ENCODE peak calls at places on chromosomes 7 and 10, in seven cellular contexts. Y is IMR-90, R is neuronal stem cell, S is mesenchymal stem cell, L is H9, W is H1, X is trophoblast cell. P is an unnamed sample.

GRCh38 chr7:93938293-93938692 is 16.8 kb downstream of the GNG11 start:
- DNase-seq in Y (no peak), R (no peak), S (no peak), L (no peak), W (no peak), X (no peak), P (no peak)

GRCh38 chr7:1567082-1567771 is 2.6 kb downstream of the PSMG3 start:
- DNase-seq in Y (peak), R (no peak), S (peak), L (no peak), W (no peak), X (no peak), P (no peak)

GRCh38 chr7:107212719-107213118 is 43.9 kb downstream of the HBP1 start:
- DNase-seq in Y (no peak), R (no peak), S (no peak), L (no peak), W (no peak), X (no peak), P (no peak)

GRCh38 chr10:118374404-118374803 is 32.3 kb upstream of the FAM204A start:
- DNase-seq in Y (no peak), R (no peak), S (no peak), L (no peak), W (no peak), X (no peak), P (no peak)

GRCh38 chr7:17392846-17393245 is 94.4 kb downstream of the AHR start:
- DNase-seq in Y (peak), R (no peak), S (no peak), L (no peak), W (no peak), X (no peak), P (no peak)

GRCh38 chr10:96292971-96293909 is 11.0 kb upstream of the DNTT start:
- DNase-seq in Y (peak), R (peak), S (peak), L (no peak), W (no peak), X (peak), P (peak)

GRCh38 chr7:13991791-13992620 is 2.5 kb upstream of the ETV1 start:
- DNase-seq in Y (no peak), R (no peak), S (no peak), L (no peak), W (no peak), X (no peak), P (peak)

GRCh38 chr10:154348-154747 is 19.1 kb downstream of the ZMYND11 start:
- DNase-seq in Y (peak), R (no peak), S (peak), L (no peak), W (no peak), X (peak), P (no peak)

GRCh38 chr7:131244259-131244852 is 83.3 kb upstream of the MKLN1 start:
- DNase-seq in Y (peak), R (peak), S (peak), L (peak), W (peak), X (peak), P (peak)

GRCh38 chr10:13719411-13719810 is 132.6 kb downstream of the PRPF18 start:
- DNase-seq in Y (no peak), R (no peak), S (no peak), L (no peak), W (no peak), X (no peak), P (no peak)

GRCh38 chr7:37108615-37109014 is 340.0 kb downstream of the ELMO1 start:
- DNase-seq in Y (no peak), R (no peak), S (no peak), L (no peak), W (no peak), X (no peak), P (no peak)

GRCh38 chr7:130294314-130294713 is 1.4 kb downstream of the CPA4 start:
- DNase-seq in Y (peak), R (no peak), S (peak), L (no peak), W (no peak), X (peak), P (no peak)

GRCh38 chr10:43842072-43842471 is 193.4 kb upstream of the ZNF32 start:
- DNase-seq in Y (no peak), R (no peak), S (no peak), L (no peak), W (no peak), X (no peak), P (no peak)

GRCh38 chr7:158976468-158976848 is 120.1 kb downstream of the DYNC2I1 start:
- DNase-seq in Y (no peak), R (no peak), S (no peak), L (peak), W (no peak), X (no peak), P (peak)

GRCh38 chr7:4211261-4211660 is 470.8 kb upstream of the FOXK1 start:
- DNase-seq in Y (no peak), R (no peak), S (no peak), L (no peak), W (no peak), X (no peak), P (no peak)

GRCh38 chr7:51313276-51314035 is 3.2 kb downstream of the COBL start:
- DNase-seq in Y (no peak), R (no peak), S (no peak), L (no peak), W (no peak), X (no peak), P (no peak)

GRCh38 chr7:96499532-96499931 is 177.6 kb upstream of the SLC25A13 start:
- DNase-seq in Y (no peak), R (no peak), S (no peak), L (no peak), W (no peak), X (no peak), P (no peak)

GRCh38 chr7:14021069-14021468 is 31.6 kb upstream of the ETV1 start:
- DNase-seq in Y (peak), R (no peak), S (peak), L (no peak), W (no peak), X (no peak), P (peak)

GRCh38 chr10:3467052-3467906 is 294.7 kb upstream of the PITRM1 start:
- DNase-seq in Y (peak), R (no peak), S (peak), L (peak), W (peak), X (peak), P (peak)

GRCh38 chr10:57142925-57143576 is 782.0 kb upstream of the ZWINT start:
- DNase-seq in Y (no peak), R (peak), S (no peak), L (peak), W (peak), X (no peak), P (peak)

GRCh38 chr10:132132391-132132841 is 54.3 kb upstream of the DPYSL4 start:
- DNase-seq in Y (no peak), R (no peak), S (no peak), L (no peak), W (no peak), X (no peak), P (no peak)

GRCh38 chr7:27647052-27647451 is 15.6 kb downstream of the HIBADH start:
- DNase-seq in Y (peak), R (no peak), S (peak), L (no peak), W (no peak), X (peak), P (no peak)

GRCh38 chr7:17559388-17559787 is 260.9 kb downstream of the AHR start:
- DNase-seq in Y (peak), R (no peak), S (peak), L (no peak), W (no peak), X (no peak), P (no peak)

GRCh38 chr7:114104035-114104434 is 185.2 kb upstream of the PPP1R3A start:
- DNase-seq in Y (no peak), R (no peak), S (no peak), L (no peak), W (no peak), X (no peak), P (no peak)

GRCh38 chr7:1537631-1538412 is 7.3 kb downstream of the MAFK start:
- DNase-seq in Y (peak), R (peak), S (peak), L (no peak), W (no peak), X (peak), P (peak)

GRCh38 chr7:41107330-41107937 is 595.5 kb downstream of the INHBA start:
- DNase-seq in Y (peak), R (no peak), S (no peak), L (no peak), W (no peak), X (peak), P (peak)

GRCh38 chr10:119541459-119542356 is 811 bp downstream of the RGS10 start:
- DNase-seq in Y (no peak), R (no peak), S (peak), L (no peak), W (no peak), X (peak), P (no peak)

GRCh38 chr7:153224890-153225289 is 465.3 kb downstream of the ACTR3B start:
- DNase-seq in Y (no peak), R (no peak), S (no peak), L (no peak), W (no peak), X (no peak), P (no peak)
- H2BK120ac ChIP-seq in Y (no peak), R (no peak), S (no peak), L (no peak), W (no peak), X (no peak), P (no peak)

GRCh38 chr7:39951943-39952194 is 1.8 kb downstream of the CDK13 start:
- DNase-seq in Y (no peak), R (no peak), S (no peak), L (no peak), W (no peak), X (no peak), P (no peak)
- H2BK120ac ChIP-seq in Y (peak), R (no peak), S (no peak), L (no peak), W (no peak), X (no peak), P (no peak)

DNA sequence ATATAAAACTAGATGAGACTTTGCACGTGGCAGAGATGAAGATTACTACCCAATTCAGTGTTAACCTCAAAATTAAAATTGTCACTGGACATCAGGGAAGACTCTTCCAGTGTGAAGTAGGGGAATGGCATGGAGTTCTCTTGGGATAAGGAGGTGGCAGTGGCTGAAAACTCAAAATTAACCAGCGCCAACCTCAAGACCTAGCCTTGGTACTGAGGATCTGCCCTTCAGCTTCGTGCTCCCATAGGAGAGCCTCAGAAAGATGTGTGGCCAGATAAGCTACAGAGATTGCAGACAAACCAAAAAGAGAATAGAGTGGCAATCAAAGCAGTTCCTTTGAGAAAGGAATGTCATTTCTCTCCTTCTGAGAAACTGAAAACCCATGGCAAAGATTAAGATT is 47.3 kb upstream of the CAPZA2 start:
- DNase-seq in Y (no peak), R (no peak), S (no peak), L (no peak), W (no peak), X (no peak), P (no peak)
- H2BK120ac ChIP-seq in Y (no peak), R (no peak), S (no peak), L (no peak), W (no peak), X (no peak), P (no peak)

DNA sequence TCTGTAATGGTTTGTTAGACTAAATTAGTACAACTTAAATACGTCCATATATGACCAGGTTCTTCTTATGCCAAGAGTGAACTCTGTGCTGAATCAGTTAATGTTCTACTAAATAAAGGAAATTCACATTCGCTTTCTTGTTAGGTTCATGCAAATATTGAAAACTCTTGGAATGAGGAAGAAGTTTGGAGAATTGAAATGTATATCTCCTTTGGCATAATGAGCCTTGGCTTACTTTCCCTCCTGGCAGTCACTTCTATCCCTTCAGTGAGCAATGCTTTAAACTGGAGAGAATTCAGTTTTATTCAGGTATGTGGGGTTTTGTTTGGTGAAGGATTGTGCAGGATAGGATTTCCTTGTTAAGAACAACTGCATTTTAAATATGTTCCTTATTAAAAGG is 15.2 kb upstream of the CFAP69 start:
- DNase-seq in Y (no peak), R (no peak), S (no peak), L (no peak), W (no peak), X (no peak), P (no peak)
- H2BK120ac ChIP-seq in Y (no peak), R (no peak), S (no peak), L (no peak), W (no peak), X (no peak), P (no peak)